ENCODE peak calls at places on chromosomes 3 and 15, in five cellular contexts. One of them, this sample, is unnamed.

GRCh38 chr3:172321035-172321434 is 127.2 kb downstream of the GHSR start:
- DNase-seq in HCT116: no peak
- DNase-seq in H1: no peak
- DNase-seq in prostate gland: no peak
- DNase-seq in adrenal gland: no peak
- DNase-seq in this sample: no peak

GRCh38 chr3:164155386-164155785 is 922.9 kb downstream of the SI start:
- DNase-seq in HCT116: no peak
- DNase-seq in H1: no peak
- DNase-seq in prostate gland: no peak
- DNase-seq in adrenal gland: no peak
- DNase-seq in this sample: no peak

GRCh38 chr3:134792700-134793099 is 2.4 kb upstream of the EPHB1 start:
- DNase-seq in HCT116: no peak
- DNase-seq in H1: no peak
- DNase-seq in prostate gland: no peak
- DNase-seq in adrenal gland: no peak
- DNase-seq in this sample: no peak

GRCh38 chr3:13022348-13023250 is 50.6 kb downstream of the IQSEC1 start:
- DNase-seq in HCT116: no peak
- DNase-seq in H1: peak
- DNase-seq in prostate gland: no peak
- DNase-seq in adrenal gland: peak
- DNase-seq in this sample: peak

GRCh38 chr15:31173790-31174450 is 72.4 kb upstream of the TRPM1 start:
- DNase-seq in HCT116: no peak
- DNase-seq in H1: no peak
- DNase-seq in prostate gland: no peak
- DNase-seq in adrenal gland: no peak
- DNase-seq in this sample: no peak

GRCh38 chr3:160564949-160565441 is 376 bp downstream of the KPNA4 start:
- DNase-seq in HCT116: peak
- DNase-seq in H1: no peak
- DNase-seq in prostate gland: peak
- DNase-seq in adrenal gland: peak
- DNase-seq in this sample: peak

GRCh38 chr3:191369081-191370010 is 39.0 kb upstream of the UTS2B start:
- DNase-seq in HCT116: no peak
- DNase-seq in H1: no peak
- DNase-seq in prostate gland: no peak
- DNase-seq in adrenal gland: no peak
- DNase-seq in this sample: no peak

GRCh38 chr15:73956276-73957086 is 30.2 kb downstream of the LOXL1 start:
- DNase-seq in HCT116: peak
- DNase-seq in H1: no peak
- DNase-seq in prostate gland: no peak
- DNase-seq in adrenal gland: no peak
- DNase-seq in this sample: no peak

GRCh38 chr3:19885468-19885867 is 48.5 kb downstream of the EFHB start:
- DNase-seq in HCT116: no peak
- DNase-seq in H1: no peak
- DNase-seq in prostate gland: no peak
- DNase-seq in adrenal gland: no peak
- DNase-seq in this sample: no peak

GRCh38 chr15:62456011-62456920 is 291.2 kb upstream of the C2CD4B start:
- DNase-seq in HCT116: no peak
- DNase-seq in H1: no peak
- DNase-seq in prostate gland: no peak
- DNase-seq in adrenal gland: no peak
- DNase-seq in this sample: peak

GRCh38 chr3:165254812-165255211 is 58.6 kb upstream of the SLITRK3 start:
- DNase-seq in HCT116: peak
- DNase-seq in H1: no peak
- DNase-seq in prostate gland: no peak
- DNase-seq in adrenal gland: no peak
- DNase-seq in this sample: no peak

GRCh38 chr3:61574854-61575253 is 13.5 kb downstream of the PTPRG start:
- DNase-seq in HCT116: no peak
- DNase-seq in H1: no peak
- DNase-seq in prostate gland: no peak
- DNase-seq in adrenal gland: no peak
- DNase-seq in this sample: no peak

GRCh38 chr3:157542711-157543485 is 39.7 kb upstream of the VEPH1 start:
- DNase-seq in HCT116: no peak
- DNase-seq in H1: peak
- DNase-seq in prostate gland: peak
- DNase-seq in adrenal gland: peak
- DNase-seq in this sample: peak

GRCh38 chr3:87311309-87311708 is 34.9 kb upstream of the POU1F1 start:
- DNase-seq in HCT116: no peak
- DNase-seq in H1: no peak
- DNase-seq in prostate gland: no peak
- DNase-seq in adrenal gland: no peak
- DNase-seq in this sample: no peak

GRCh38 chr3:136343873-136344281 is 93.7 kb downstream of the PCCB start:
- DNase-seq in HCT116: no peak
- DNase-seq in H1: no peak
- DNase-seq in prostate gland: peak
- DNase-seq in adrenal gland: peak
- DNase-seq in this sample: peak

GRCh38 chr15:67013696-67014095 is 51.7 kb upstream of the SMAD3 start:
- DNase-seq in HCT116: no peak
- DNase-seq in H1: no peak
- DNase-seq in prostate gland: no peak
- DNase-seq in adrenal gland: no peak
- DNase-seq in this sample: no peak

GRCh38 chr3:2856062-2856792 is 253.9 kb downstream of the IL5RA start:
- DNase-seq in HCT116: no peak
- DNase-seq in H1: no peak
- DNase-seq in prostate gland: no peak
- DNase-seq in adrenal gland: no peak
- DNase-seq in this sample: no peak

GRCh38 chr3:70861234-70861633 is 548.8 kb upstream of the MDFIC2 start:
- DNase-seq in HCT116: no peak
- DNase-seq in H1: no peak
- DNase-seq in prostate gland: no peak
- DNase-seq in adrenal gland: no peak
- DNase-seq in this sample: no peak

GRCh38 chr3:78703944-78704343 is 1063.9 kb downstream of the ROBO1 start:
- DNase-seq in HCT116: no peak
- DNase-seq in H1: no peak
- DNase-seq in prostate gland: no peak
- DNase-seq in adrenal gland: no peak
- DNase-seq in this sample: no peak

GRCh38 chr15:85618956-85619491 is 175.7 kb downstream of the KLHL25 start:
- DNase-seq in HCT116: no peak
- DNase-seq in H1: no peak
- DNase-seq in prostate gland: peak
- DNase-seq in adrenal gland: peak
- DNase-seq in this sample: peak

GRCh38 chr3:137100326-137100725 is 142.5 kb downstream of the IL20RB start:
- DNase-seq in HCT116: no peak
- DNase-seq in H1: no peak
- DNase-seq in prostate gland: no peak
- DNase-seq in adrenal gland: no peak
- DNase-seq in this sample: no peak

GRCh38 chr3:161349529-161350278 is 21.6 kb downstream of the SPTSSB start:
- DNase-seq in HCT116: peak
- DNase-seq in H1: no peak
- DNase-seq in prostate gland: peak
- DNase-seq in adrenal gland: peak
- DNase-seq in this sample: no peak

GRCh38 chr3:101720851-101721649 is 3.4 kb upstream of the CEP97 start:
- DNase-seq in HCT116: no peak
- DNase-seq in H1: no peak
- DNase-seq in prostate gland: no peak
- DNase-seq in adrenal gland: no peak
- DNase-seq in this sample: no peak

GRCh38 chr15:89556413-89557262 is 18.6 kb upstream of the TICRR start:
- DNase-seq in HCT116: peak
- DNase-seq in H1: peak
- DNase-seq in prostate gland: peak
- DNase-seq in adrenal gland: peak
- DNase-seq in this sample: no peak

GRCh38 chr15:69074011-69074842 is 59.7 kb downstream of the NOX5 start:
- DNase-seq in HCT116: no peak
- DNase-seq in H1: peak
- DNase-seq in prostate gland: peak
- DNase-seq in adrenal gland: peak
- DNase-seq in this sample: no peak

GRCh38 chr3:177810162-177810623 is 612.9 kb upstream of the TBL1XR1 start:
- DNase-seq in HCT116: no peak
- DNase-seq in H1: no peak
- DNase-seq in prostate gland: peak
- DNase-seq in adrenal gland: no peak
- DNase-seq in this sample: no peak

GRCh38 chr3:63945558-63946096 is 33.4 kb upstream of the SCAANT1 start:
- DNase-seq in HCT116: no peak
- DNase-seq in H1: no peak
- DNase-seq in prostate gland: no peak
- DNase-seq in adrenal gland: no peak
- DNase-seq in this sample: no peak

GRCh38 chr15:90471769-90472168 is 58.0 kb upstream of the CRTC3 start:
- DNase-seq in HCT116: no peak
- DNase-seq in H1: no peak
- DNase-seq in prostate gland: no peak
- DNase-seq in adrenal gland: no peak
- DNase-seq in this sample: no peak

GRCh38 chr3:72153477-72154314 is 368.7 kb upstream of the PROK2 start:
- DNase-seq in HCT116: no peak
- DNase-seq in H1: no peak
- DNase-seq in prostate gland: no peak
- DNase-seq in adrenal gland: no peak
- DNase-seq in this sample: no peak

GRCh38 chr3:160296591-160296990 is 71.4 kb downstream of the C3orf80 start:
- DNase-seq in HCT116: no peak
- DNase-seq in H1: no peak
- DNase-seq in prostate gland: no peak
- DNase-seq in adrenal gland: no peak
- DNase-seq in this sample: no peak

GRCh38 chr15:33311312-33311971 is 675 bp downstream of the RYR3 start:
- DNase-seq in HCT116: no peak
- DNase-seq in H1: no peak
- DNase-seq in prostate gland: no peak
- DNase-seq in adrenal gland: no peak
- DNase-seq in this sample: peak

GRCh38 chr3:111768571-111769100 is 90.4 kb upstream of the PHLDB2 start:
- DNase-seq in HCT116: peak
- DNase-seq in H1: no peak
- DNase-seq in prostate gland: no peak
- DNase-seq in adrenal gland: no peak
- DNase-seq in this sample: no peak

GRCh38 chr3:26247669-26248068 is 374.9 kb upstream of the LRRC3B start:
- DNase-seq in HCT116: no peak
- DNase-seq in H1: no peak
- DNase-seq in prostate gland: no peak
- DNase-seq in adrenal gland: no peak
- DNase-seq in this sample: no peak

GRCh38 chr3:197753263-197753662 is 3.6 kb downstream of the FYTTD1 start:
- DNase-seq in HCT116: no peak
- DNase-seq in H1: no peak
- DNase-seq in prostate gland: no peak
- DNase-seq in adrenal gland: no peak
- DNase-seq in this sample: no peak

GRCh38 chr3:197749601-197750395 is at the start of gene FYTTD1:
- DNase-seq in HCT116: peak
- DNase-seq in H1: no peak
- DNase-seq in prostate gland: peak
- DNase-seq in adrenal gland: peak
- DNase-seq in this sample: peak

GRCh38 chr3:197750863-197751737 is 1.4 kb downstream of the FYTTD1 start:
- DNase-seq in HCT116: no peak
- DNase-seq in H1: no peak
- DNase-seq in prostate gland: peak
- DNase-seq in adrenal gland: peak
- DNase-seq in this sample: peak

GRCh38 chr3:197750396-197750831 is 731 bp downstream of the FYTTD1 start:
- DNase-seq in HCT116: no peak
- DNase-seq in H1: no peak
- DNase-seq in prostate gland: peak
- DNase-seq in adrenal gland: peak
- DNase-seq in this sample: peak

DNA sequence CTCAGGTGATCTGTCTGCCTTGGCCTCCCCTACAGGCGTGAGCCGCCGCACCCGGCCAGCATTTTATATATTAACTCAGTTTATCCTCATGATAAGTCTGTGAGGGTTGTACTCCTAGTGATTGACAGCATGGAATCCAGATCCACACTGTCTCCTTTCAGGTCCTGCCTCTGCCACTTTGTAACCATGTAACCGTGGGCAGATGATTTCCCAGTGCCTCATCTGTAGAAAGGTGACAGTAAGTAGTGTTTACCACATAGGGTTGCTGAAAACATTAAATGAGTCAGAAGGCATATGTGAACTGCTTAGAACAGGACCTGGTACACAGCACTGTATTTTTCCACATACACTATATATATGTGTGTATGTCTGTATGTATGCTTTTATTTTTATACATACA is 2.4 kb downstream of the FYTTD1 start:
- DNase-seq in HCT116: no peak
- DNase-seq in H1: no peak
- DNase-seq in prostate gland: no peak
- DNase-seq in adrenal gland: no peak
- DNase-seq in this sample: no peak
- TF ChIP-seq POLR2A in HCT116: no peak
- TF ChIP-seq POLR2A in H1: no peak
- TF ChIP-seq POLR2A in prostate gland: no peak
- TF ChIP-seq POLR2A in adrenal gland: no peak
- TF ChIP-seq POLR2A in this sample: no peak

DNA sequence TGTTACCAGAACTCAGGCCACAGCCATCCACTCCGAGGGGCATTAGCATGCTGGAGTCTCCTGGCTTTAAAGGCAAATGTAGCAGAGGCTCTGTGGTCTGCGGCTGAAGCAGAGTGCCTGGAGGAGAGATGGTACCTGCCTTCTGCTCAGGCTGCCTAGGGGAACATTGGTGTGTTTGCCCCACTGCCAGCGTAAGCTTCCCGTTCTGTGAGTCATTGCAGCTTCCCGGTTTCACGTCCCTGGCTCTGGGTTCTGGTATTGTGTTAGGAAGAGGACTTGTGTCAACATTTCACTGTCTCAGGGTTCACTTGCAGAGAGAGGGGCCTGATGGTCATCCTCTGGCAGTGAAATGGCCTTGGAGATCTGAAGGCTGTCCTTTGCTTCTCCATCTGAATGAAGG is 1.8 kb downstream of the GASK1A start:
- DNase-seq in HCT116: no peak
- DNase-seq in H1: no peak
- DNase-seq in prostate gland: no peak
- DNase-seq in adrenal gland: no peak
- DNase-seq in this sample: no peak
- H3K4me3 ChIP-seq in HCT116: no peak
- H3K4me3 ChIP-seq in H1: no peak
- H3K4me3 ChIP-seq in prostate gland: no peak
- H3K4me3 ChIP-seq in adrenal gland: no peak
- H3K4me3 ChIP-seq in this sample: no peak

GRCh38 chr3:100159564-100160153 is 45.4 kb upstream of the FILIP1L start:
- DNase-seq in HCT116: no peak
- DNase-seq in H1: no peak
- DNase-seq in prostate gland: no peak
- DNase-seq in adrenal gland: no peak
- DNase-seq in this sample: no peak
- TF ChIP-seq POLR2A in HCT116: no peak
- TF ChIP-seq POLR2A in H1: no peak
- TF ChIP-seq POLR2A in prostate gland: no peak
- TF ChIP-seq POLR2A in adrenal gland: no peak
- TF ChIP-seq POLR2A in this sample: no peak

GRCh38 chr3:143849854-143850549 is 1.7 kb upstream of the SLC9A9 start:
- DNase-seq in HCT116: no peak
- DNase-seq in H1: no peak
- DNase-seq in prostate gland: peak
- DNase-seq in adrenal gland: no peak
- DNase-seq in this sample: no peak
- H3K4me3 ChIP-seq in HCT116: no peak
- H3K4me3 ChIP-seq in H1: no peak
- H3K4me3 ChIP-seq in prostate gland: no peak
- H3K4me3 ChIP-seq in adrenal gland: no peak
- H3K4me3 ChIP-seq in this sample: no peak